ENCODE peak calls at places on chromosome X, in eight cellular contexts. X is dermis microvascular lymphatic vessel endothelial cell, C is occipital lobe, H is kidney tubule cell, S is keratinocyte, M is IMR-90, D is mucosa of gallbladder, R is T-cell. J is an unnamed sample.

GRCh38 chrX:115966920-115967319 is 203.6 kb upstream of the AGTR2 start:
- DNase-seq in H (no peak), D (peak), S (no peak), M (no peak), X (no peak), R (no peak), C (no peak), J (no peak)

GRCh38 chrX:7242613-7243012 is 94.7 kb upstream of the PUDP start:
- DNase-seq in H (no peak), C (no peak), X (no peak), D (no peak), S (no peak), M (no peak), R (no peak), J (no peak)

GRCh38 chrX:63128509-63128908 is 222.6 kb downstream of the SPIN4 start:
- DNase-seq in M (peak), D (peak), S (no peak), C (no peak), R (no peak), X (no peak), H (peak), J (no peak)

GRCh38 chrX:41442824-41443560 is 4.2 kb upstream of the NYX start:
- DNase-seq in M (no peak), X (no peak), C (no peak), R (no peak), H (no peak), D (no peak), S (no peak), J (no peak)

GRCh38 chrX:152823657-152824056 is 6.9 kb downstream of the CETN2 start:
- DNase-seq in C (no peak), H (no peak), X (no peak), S (no peak), D (no peak), M (no peak), R (no peak), J (no peak)

GRCh38 chrX:47143894-47144625 is 442 bp downstream of the NDUFB11 start:
- DNase-seq in C (peak), M (peak), D (peak), S (no peak), X (no peak), R (no peak), H (no peak), J (peak)

GRCh38 chrX:134513091-134513490 is 53.1 kb downstream of the HPRT1 start:
- DNase-seq in D (no peak), R (no peak), S (peak), X (no peak), C (no peak), M (peak), H (peak), J (no peak)

GRCh38 chrX:15983034-15983433 is 128.4 kb upstream of the AP1S2 start:
- DNase-seq in S (no peak), X (no peak), C (no peak), M (no peak), D (no peak), R (no peak), H (no peak), J (no peak)

GRCh38 chrX:53280316-53280702 is 1.1 kb downstream of the IQSEC2 start:
- DNase-seq in S (no peak), X (no peak), R (no peak), M (no peak), H (no peak), D (no peak), C (no peak), J (no peak)

GRCh38 chrX:75609361-75609760 is 86.5 kb upstream of the ZDHHC15 start:
- DNase-seq in R (no peak), H (no peak), M (no peak), X (no peak), D (no peak), S (no peak), C (no peak), J (no peak)

GRCh38 chrX:43582540-43582913 is 73.6 kb upstream of the MAOA start:
- DNase-seq in S (no peak), D (no peak), C (no peak), M (no peak), H (no peak), X (no peak), R (no peak), J (no peak)

GRCh38 chrX:997631-998137 is 214.8 kb downstream of the CRLF2 start:
- DNase-seq in H (no peak), S (no peak), M (no peak), C (no peak), X (no peak), R (no peak), D (no peak), J (no peak)

GRCh38 chrX:129665916-129666644 is 11.3 kb upstream of the APLN start:
- DNase-seq in X (peak), R (no peak), D (no peak), C (no peak), M (peak), S (peak), H (peak), J (no peak)

GRCh38 chrX:68383540-68383939 is 49.8 kb downstream of the OPHN1 start:
- DNase-seq in X (no peak), H (no peak), M (no peak), C (no peak), R (no peak), D (no peak), S (no peak), J (no peak)

GRCh38 chrX:151970661-151971060 is 3.8 kb downstream of the GABRE start:
- DNase-seq in M (peak), X (no peak), H (peak), D (peak), R (no peak), C (no peak), S (no peak), J (no peak)

GRCh38 chrX:110210417-110211139 is 107.3 kb downstream of the AMMECR1 start:
- DNase-seq in X (no peak), R (no peak), S (peak), C (no peak), H (peak), D (no peak), M (peak), J (no peak)

GRCh38 chrX:73916931-73917657 is 354.1 kb downstream of the CHIC1 start:
- DNase-seq in R (no peak), C (no peak), S (peak), H (peak), M (peak), D (no peak), X (no peak), J (no peak)

GRCh38 chrX:666762-667161 is 36.2 kb downstream of the SHOX start:
- DNase-seq in R (no peak), D (no peak), M (no peak), S (no peak), H (no peak), C (no peak), X (no peak), J (no peak)

GRCh38 chrX:3663576-3664290 is 49.7 kb downstream of the PRKX start:
- DNase-seq in M (no peak), C (no peak), X (no peak), H (no peak), R (no peak), S (no peak), D (peak), J (peak)

GRCh38 chrX:150456941-150457340 is 93.8 kb downstream of the MAMLD1 start:
- DNase-seq in X (no peak), C (no peak), M (no peak), D (peak), R (no peak), S (no peak), H (no peak), J (no peak)

GRCh38 chrX:17553451-17553850 is 178.5 kb downstream of the NHS start:
- DNase-seq in H (peak), S (peak), D (no peak), X (no peak), C (no peak), R (no peak), M (peak), J (no peak)

GRCh38 chrX:17459596-17459995 is 84.6 kb downstream of the NHS start:
- DNase-seq in X (no peak), S (no peak), H (peak), C (no peak), R (no peak), D (no peak), M (peak), J (no peak)

GRCh38 chrX:39613508-39613921 is 484.2 kb downstream of the BCOR start:
- DNase-seq in M (no peak), D (no peak), X (no peak), S (no peak), H (peak), C (no peak), R (no peak), J (peak)

GRCh38 chrX:151896734-151897474 is 15.8 kb upstream of the MAGEA4 start:
- DNase-seq in R (no peak), S (no peak), H (no peak), X (no peak), C (no peak), M (peak), D (no peak), J (no peak)

J was measured in upper lobe of left lung.